ENCODE peak calls at places on chromosomes 12 and 14, in eight cellular contexts. M, J, Q, T, O, B, S and E are unnamed samples.
A peak's percentile ranks its signal among the peaks of the same experiment; 100 is the strongest.

GRCh38 chr14:30085943-30086342 is 158.3 kb upstream of the PRKD1 start:
- DNase-seq in M (peak; percentile 62), O (no peak), S (no peak), T (no peak), B (no peak), J (no peak), Q (no peak), E (peak; percentile 61)

GRCh38 chr14:68994056-68994455 is 15.0 kb upstream of the ACTN1 start:
- DNase-seq in M (no peak), J (no peak), B (no peak), O (no peak), T (no peak), Q (no peak), S (no peak), E (no peak)

GRCh38 chr14:60331201-60332045 is 82.4 kb downstream of the PPM1A start:
- DNase-seq in Q (peak; percentile 64), T (peak; percentile 33), J (peak; percentile 67), O (no peak), B (peak; percentile 35), S (peak; percentile 79), M (peak; percentile 73), E (peak; percentile 50)

GRCh38 chr14:100729982-100730381 is 3.3 kb downstream of the DLK1 start:
- DNase-seq in S (no peak), J (no peak), M (no peak), T (no peak), O (no peak), B (no peak), Q (no peak), E (no peak)

GRCh38 chr12:650983-651382 is 12.3 kb downstream of the NINJ2 start:
- DNase-seq in O (no peak), J (no peak), Q (no peak), S (no peak), B (no peak), T (no peak), M (no peak), E (no peak)

GRCh38 chr12:93106910-93107309 is 177.8 kb upstream of the EEA1 start:
- DNase-seq in J (no peak), B (no peak), S (no peak), T (no peak), O (no peak), Q (no peak), M (no peak), E (no peak)

GRCh38 chr14:63438065-63438757 is 105.0 kb downstream of the PPP2R5E start:
- DNase-seq in O (peak; percentile 74), Q (peak; percentile 66), B (peak; percentile 56), M (peak; percentile 66), J (peak; percentile 15), T (peak; percentile 73), S (peak; percentile 14), E (no peak)

GRCh38 chr12:120630139-120630895 is 10.1 kb upstream of the CABP1 start:
- DNase-seq in B (no peak), Q (no peak), O (no peak), T (no peak), J (no peak), M (no peak), S (no peak), E (no peak)

GRCh38 chr12:13547283-13547682 is 350.8 kb downstream of the EMP1 start:
- DNase-seq in B (no peak), Q (no peak), T (no peak), O (no peak), J (no peak), S (no peak), M (no peak), E (no peak)

GRCh38 chr12:4450551-4451112 is 5.0 kb upstream of the FGF6 start:
- DNase-seq in J (no peak), Q (no peak), B (no peak), O (no peak), S (no peak), T (no peak), M (no peak), E (no peak)

GRCh38 chr12:103273645-103274044 is 222.1 kb downstream of the C12orf42 start:
- DNase-seq in Q (no peak), M (no peak), B (no peak), S (no peak), O (no peak), T (no peak), J (no peak), E (no peak)

GRCh38 chr14:102182901-102183619 is 43.4 kb downstream of the WDR20 start:
- DNase-seq in M (no peak), B (no peak), Q (no peak), T (no peak), O (no peak), J (no peak), S (no peak), E (no peak)

GRCh38 chr12:18470251-18470650 is 208.9 kb downstream of the PIK3C2G start:
- DNase-seq in Q (no peak), O (no peak), B (no peak), S (no peak), M (no peak), J (no peak), T (no peak), E (no peak)

GRCh38 chr12:69054343-69055056 is 121.5 kb upstream of the CPM start:
- DNase-seq in O (no peak), M (no peak), T (no peak), J (no peak), B (no peak), Q (no peak), S (no peak), E (no peak)

GRCh38 chr12:58066296-58066695 is 124.9 kb downstream of the ATP23 start:
- DNase-seq in S (no peak), J (no peak), M (no peak), O (no peak), B (no peak), T (no peak), Q (no peak), E (no peak)

GRCh38 chr12:29807125-29807524 is 23.4 kb upstream of the TMTC1 start:
- DNase-seq in M (no peak), S (no peak), J (no peak), O (no peak), B (no peak), T (no peak), Q (no peak), E (no peak)

DNA sequence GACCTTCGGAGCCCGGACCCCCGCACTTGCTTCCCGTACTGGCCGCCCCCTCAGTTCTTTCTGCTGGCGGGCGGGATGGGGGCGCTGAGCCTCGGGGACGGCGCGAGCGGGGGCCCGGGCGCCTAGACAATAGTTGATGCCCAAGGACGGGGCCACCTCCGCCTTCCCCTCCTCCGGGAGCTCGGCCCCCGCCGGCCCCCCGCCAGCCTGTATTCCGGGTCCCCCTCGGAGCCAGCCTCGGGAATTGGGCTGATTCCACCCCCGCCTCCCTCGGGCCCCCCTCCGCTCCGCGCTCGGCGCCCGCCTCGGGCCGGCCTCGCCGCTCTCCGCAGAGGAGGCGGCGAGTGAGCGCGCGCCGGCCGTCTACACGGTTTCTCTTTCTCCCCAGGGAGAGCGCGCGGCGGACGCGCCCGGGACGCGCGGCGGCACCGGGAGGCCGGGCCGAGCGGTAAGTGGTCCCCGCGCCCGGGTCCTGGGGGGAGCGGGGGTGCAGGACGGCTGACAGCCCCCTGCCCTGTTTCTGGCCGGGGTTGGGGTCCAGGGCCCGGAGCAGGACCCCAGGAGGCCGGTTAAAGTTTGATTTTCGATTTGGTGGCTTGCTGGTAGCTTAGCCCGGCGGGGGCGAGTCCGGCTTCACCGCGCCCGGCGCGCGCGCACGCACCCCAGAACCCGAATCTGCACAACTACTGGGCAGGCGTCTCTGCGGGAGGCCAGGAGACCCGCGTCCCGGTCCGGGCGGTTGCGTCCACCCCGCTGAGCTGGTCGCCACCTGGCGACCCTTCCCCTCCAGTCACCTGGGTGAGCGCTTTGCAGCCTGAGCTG is 413.7 kb downstream of the PCNX1 start:
- DNase-seq in S (peak; percentile 62), Q (peak; percentile 18), B (peak; percentile 78), M (peak; percentile 73), O (peak; percentile 69), T (peak; percentile 68), J (no peak), E (peak; percentile 56)
- TF ChIP-seq POLR2A in S (no peak), Q (peak; percentile 26), B (peak; percentile 22), M (no peak), O (no peak), T (peak; percentile 45), J (no peak), E (peak; percentile 31)

DNA sequence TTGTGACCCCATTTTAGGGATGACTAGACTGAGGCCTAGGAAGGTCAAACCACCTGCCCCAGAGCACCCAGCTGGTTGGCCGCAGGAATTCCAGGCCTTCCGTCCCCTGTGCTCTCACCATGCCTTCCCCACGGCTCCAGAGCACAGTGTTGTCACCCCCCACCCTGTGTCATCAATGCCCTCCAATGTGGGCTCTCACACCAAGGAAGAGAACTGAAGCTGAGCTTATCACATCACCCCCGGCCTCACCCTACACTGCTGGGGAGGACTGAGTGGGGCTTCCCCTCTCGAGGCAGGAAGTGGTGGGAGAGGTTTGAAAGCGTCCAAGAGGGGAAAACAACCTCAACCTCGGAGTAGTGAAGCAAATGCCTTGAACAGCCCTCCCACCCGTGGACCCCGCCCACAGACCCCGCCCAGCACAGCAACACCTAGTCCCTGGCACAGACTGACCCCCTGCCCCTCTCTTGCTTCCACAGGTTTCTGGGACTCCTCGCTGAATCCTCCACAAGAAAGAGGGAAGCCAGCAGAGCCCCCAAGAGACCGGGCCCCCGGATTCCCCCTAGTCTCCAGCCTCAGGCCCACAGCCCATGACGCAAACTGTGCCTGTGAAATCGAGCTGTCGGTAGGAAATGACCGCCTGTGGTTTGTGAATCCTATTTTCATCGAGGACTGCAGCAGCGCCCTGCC is 97.2 kb downstream of the LGMN start:
- DNase-seq in T (no peak), Q (no peak), M (peak; percentile 55), B (no peak), O (no peak), J (no peak), S (no peak), E (peak; percentile 39)
- H3K4me1 ChIP-seq in T (peaks cover 24% of the 10 kb centered on the region), Q (peaks cover 5% of the 10 kb centered on the region), M (peaks cover 12% of the 10 kb centered on the region), B (no peaks in the 10 kb centered on the region), O (peaks cover 35% of the 10 kb centered on the region), J (no peaks in the 10 kb centered on the region), S (peaks cover 7% of the 10 kb centered on the region), E (no peaks in the 10 kb centered on the region)

DNA sequence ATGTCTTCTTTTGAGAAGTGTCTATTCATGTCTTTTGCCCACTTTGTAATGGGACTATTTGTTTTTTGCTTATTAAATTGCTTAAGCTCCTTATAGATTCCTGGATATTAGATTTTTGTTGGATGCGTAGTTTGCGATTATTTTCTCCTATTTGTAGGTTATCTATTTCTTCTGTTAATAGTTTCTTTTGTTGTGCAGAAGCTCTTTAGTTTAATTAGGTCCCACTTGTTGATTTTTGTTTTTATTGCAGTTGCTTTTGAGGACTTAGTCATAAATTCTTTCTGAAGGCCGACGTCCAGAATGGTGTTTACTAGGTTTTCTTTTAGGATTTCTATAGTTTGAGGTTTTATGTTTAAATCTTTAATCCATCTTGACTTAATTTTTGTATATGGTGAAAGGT is 63.1 kb upstream of the PSMA6 start:
- DNase-seq in T (no peak), S (no peak), B (no peak), O (no peak), J (no peak), M (no peak), Q (no peak), E (no peak)
- TF ChIP-seq POLR2A in T (no peak), S (no peak), B (no peak), O (no peak), J (no peak), M (no peak), Q (no peak), E (no peak)

DNA sequence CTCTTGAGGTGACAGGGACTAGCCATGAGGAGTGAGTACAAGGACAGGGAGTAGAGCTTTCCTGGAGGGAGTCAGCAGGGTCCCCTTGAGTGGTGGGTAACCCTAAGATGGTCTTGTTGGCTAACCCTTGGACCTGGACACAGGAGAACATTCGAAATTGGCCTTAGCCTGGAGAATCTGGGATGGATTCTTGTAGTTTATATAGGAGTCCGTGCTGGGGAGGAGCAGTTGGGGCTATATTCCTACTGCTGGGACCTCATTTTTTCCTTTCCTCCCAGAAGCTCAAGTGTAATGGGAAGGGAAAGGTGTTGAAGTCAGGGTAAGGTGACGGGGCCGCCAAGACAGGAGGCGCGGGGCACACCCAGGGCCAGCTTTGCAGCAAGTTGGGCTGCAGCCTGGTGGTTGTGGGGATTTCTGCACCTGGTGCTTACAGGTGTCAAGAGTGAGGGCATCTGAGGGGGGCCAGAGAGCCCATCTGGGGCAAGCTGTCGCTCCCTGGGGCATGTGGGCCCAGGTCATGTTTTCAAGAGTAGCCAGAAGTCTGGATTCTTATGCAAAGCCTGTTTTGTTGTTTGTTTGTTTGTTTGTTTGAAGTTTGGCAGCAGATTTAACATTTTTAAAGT is 5.1 kb downstream of the BCL7A start:
- DNase-seq in Q (no peak), S (no peak), M (no peak), B (no peak), O (no peak), T (no peak), J (no peak), E (no peak)
- H3K4me1 ChIP-seq in Q (no peaks in the 10 kb centered on the region), S (peaks cover 60% of the 10 kb centered on the region), M (peaks cover 10% of the 10 kb centered on the region), B (peaks cover 5% of the 10 kb centered on the region), O (peaks cover 56% of the 10 kb centered on the region), T (peaks cover 9% of the 10 kb centered on the region), J (peaks cover 20% of the 10 kb centered on the region), E (peaks cover 12% of the 10 kb centered on the region)